ENCODE peak calls at places on chromosomes 7 and 10, in four cellular contexts. H, W, M and J are unnamed samples.

GRCh38 chr7:24825931-24826661 is 68.8 kb upstream of the GSDME start:
- DNase-seq in H (no peak), W (no peak), M (no peak), J (peak)

GRCh38 chr7:128422856-128423255 is 13.1 kb upstream of the IMPDH1 start:
- DNase-seq in H (no peak), W (no peak), M (peak), J (no peak)

GRCh38 chr7:122369756-122370155 is 65.2 kb upstream of the FEZF1 start:
- DNase-seq in H (no peak), W (no peak), M (no peak), J (no peak)

GRCh38 chr7:157010588-157011332 is at the start of gene MNX1:
- DNase-seq in H (peak), W (peak), M (no peak), J (peak)

GRCh38 chr10:84837877-84838276 is 509.5 kb downstream of the CCSER2 start:
- DNase-seq in H (no peak), W (no peak), M (peak), J (no peak)

GRCh38 chr10:124214610-124215009 is 121.2 kb upstream of the CHST15 start:
- DNase-seq in H (no peak), W (no peak), M (no peak), J (no peak)

GRCh38 chr7:31890198-31890597 is 180.0 kb downstream of the PDE1C start:
- DNase-seq in H (peak), W (no peak), M (no peak), J (no peak)

GRCh38 chr7:105268056-105268455 is 120.7 kb downstream of the SRPK2 start:
- DNase-seq in H (no peak), W (no peak), M (no peak), J (peak)

GRCh38 chr7:82629583-82629982 is 186.0 kb upstream of the CACNA2D1 start:
- DNase-seq in H (no peak), W (no peak), M (no peak), J (no peak)

GRCh38 chr7:87806150-87806549 is 70.0 kb downstream of the SLC25A40 start:
- DNase-seq in H (no peak), W (no peak), M (no peak), J (no peak)

GRCh38 chr7:102273749-102274712 is 12.6 kb upstream of the SH2B2 start:
- DNase-seq in H (no peak), W (no peak), M (no peak), J (no peak)

GRCh38 chr10:5434017-5434753 is 21.8 kb downstream of the NET1 start:
- DNase-seq in H (no peak), W (no peak), M (no peak), J (peak)

GRCh38 chr10:75655791-75656451 is 224.5 kb downstream of the LRMDA start:
- DNase-seq in H (no peak), W (no peak), M (no peak), J (no peak)

GRCh38 chr7:90574136-90574819 is 21.8 kb upstream of the CDK14 start:
- DNase-seq in H (no peak), W (no peak), M (peak), J (no peak)

GRCh38 chr7:99096124-99096887 is 47.6 kb downstream of the SMURF1 start:
- DNase-seq in H (no peak), W (no peak), M (no peak), J (no peak)

GRCh38 chr7:47785923-47786556 is 162.2 kb downstream of the PKD1L1 start:
- DNase-seq in H (no peak), W (no peak), M (no peak), J (no peak)

GRCh38 chr7:4706384-4707032 is 24.4 kb downstream of the FOXK1 start:
- DNase-seq in H (no peak), W (no peak), M (no peak), J (no peak)

GRCh38 chr10:97882142-97883091 is 32.8 kb downstream of the GOLGA7B start:
- DNase-seq in H (no peak), W (peak), M (no peak), J (no peak)

GRCh38 chr10:126277177-126277576 is 111.1 kb downstream of the ADAM12 start:
- DNase-seq in H (no peak), W (no peak), M (no peak), J (no peak)

GRCh38 chr7:127629268-127629854 is 11.4 kb upstream of the PAX4 start:
- DNase-seq in H (no peak), W (no peak), M (no peak), J (no peak)

GRCh38 chr7:135204271-135204872 is 7.0 kb downstream of the WDR91 start:
- DNase-seq in H (no peak), W (no peak), M (no peak), J (no peak)

GRCh38 chr7:38007096-38007495 is 86.7 kb downstream of the EPDR1 start:
- DNase-seq in H (no peak), W (no peak), M (no peak), J (no peak)

GRCh38 chr10:93085272-93085859 is 11.7 kb downstream of the CYP26A1 start:
- DNase-seq in H (no peak), W (no peak), M (no peak), J (no peak)

GRCh38 chr7:29297194-29297890 is 102.8 kb downstream of the CHN2 start:
- DNase-seq in H (no peak), W (no peak), M (no peak), J (peak)

GRCh38 chr10:12350167-12350872 is 973 bp downstream of the CAMK1D start:
- DNase-seq in H (peak), W (peak), M (no peak), J (peak)

GRCh38 chr10:22340362-22341189 is 4.7 kb upstream of the SPAG6 start:
- DNase-seq in H (peak), W (peak), M (peak), J (peak)

GRCh38 chr10:8389630-8390029 is 335.1 kb downstream of the GATA3 start:
- DNase-seq in H (no peak), W (no peak), M (no peak), J (no peak)
- TF ChIP-seq POLR2A in H (no peak), W (no peak), M (no peak), J (no peak)

DNA sequence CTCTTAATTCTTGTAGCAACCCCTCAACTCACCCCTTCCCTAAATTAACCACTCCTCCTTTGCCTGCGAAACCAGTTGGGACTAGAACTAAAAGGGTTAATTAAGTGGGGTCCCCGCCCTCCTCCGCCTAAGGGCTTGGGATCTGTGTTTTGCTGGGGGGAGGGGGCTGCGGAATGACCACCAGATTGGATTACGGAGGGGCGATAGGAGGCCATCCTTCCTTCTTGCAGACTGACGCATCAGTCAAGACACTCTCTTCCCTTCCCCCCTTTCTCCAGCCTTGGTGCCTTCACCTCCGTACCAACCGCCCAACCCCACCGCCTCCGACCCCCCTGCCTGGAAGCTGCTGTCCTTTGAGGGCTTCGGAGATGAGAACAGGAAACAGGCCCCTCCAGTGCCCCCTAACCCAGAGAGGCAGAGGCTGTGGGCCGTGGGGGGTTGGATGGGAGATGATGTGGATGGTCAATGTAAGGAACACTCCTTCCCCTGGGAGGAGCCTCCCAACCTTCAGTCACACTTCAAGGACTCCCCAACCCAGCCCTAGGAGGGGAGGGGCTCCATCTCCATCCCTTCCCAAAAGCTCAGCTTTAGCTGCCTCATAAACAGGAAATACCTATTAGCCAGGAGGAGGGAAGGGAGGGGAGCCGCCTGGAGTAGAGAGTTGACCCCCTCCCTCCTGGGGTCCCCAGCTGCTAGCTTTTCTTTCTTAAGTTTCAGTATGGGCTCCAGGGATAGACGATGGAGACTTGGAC is 995 bp upstream of the LDB1 start:
- DNase-seq in H (peak), W (peak), M (peak), J (peak)
- TF ChIP-seq POLR2A in H (no peak), W (no peak), M (no peak), J (no peak)

DNA sequence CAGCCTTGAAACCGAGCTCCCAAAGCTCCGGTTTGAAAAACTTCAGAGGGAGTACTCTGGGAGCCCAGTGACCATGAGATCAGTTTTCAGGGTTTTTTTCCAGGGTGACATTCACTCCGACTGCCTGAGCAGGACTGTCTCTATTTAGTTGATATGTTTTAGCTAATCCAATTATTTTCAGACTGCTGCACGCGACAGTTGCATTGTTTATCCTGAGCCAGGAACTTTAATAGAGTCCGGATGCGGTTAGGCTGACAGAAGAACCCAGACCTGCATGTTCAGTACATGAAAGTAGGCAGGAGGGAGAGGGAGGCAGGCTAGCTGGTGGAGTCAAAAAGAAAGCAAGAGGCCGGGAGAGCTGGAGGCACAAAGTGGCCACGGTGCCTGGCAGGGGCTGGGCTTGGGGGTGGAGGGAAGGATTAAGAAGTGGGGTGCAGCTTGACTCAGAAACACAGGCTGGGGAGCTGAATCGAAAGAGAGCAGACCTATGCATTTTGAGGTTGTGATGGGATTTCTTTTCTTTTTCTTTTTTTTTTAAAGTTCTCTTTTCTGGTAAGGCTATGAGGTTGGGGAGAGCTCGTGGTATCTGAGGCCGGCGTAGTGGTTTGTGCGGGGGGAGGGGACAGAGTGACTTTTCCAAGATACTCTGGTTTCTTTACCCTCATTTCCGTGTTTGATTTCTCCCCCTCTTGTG is 5.7 kb downstream of the GATA3 start:
- DNase-seq in H (no peak), W (no peak), M (no peak), J (no peak)
- TF ChIP-seq POLR2A in H (no peak), W (no peak), M (no peak), J (no peak)

DNA sequence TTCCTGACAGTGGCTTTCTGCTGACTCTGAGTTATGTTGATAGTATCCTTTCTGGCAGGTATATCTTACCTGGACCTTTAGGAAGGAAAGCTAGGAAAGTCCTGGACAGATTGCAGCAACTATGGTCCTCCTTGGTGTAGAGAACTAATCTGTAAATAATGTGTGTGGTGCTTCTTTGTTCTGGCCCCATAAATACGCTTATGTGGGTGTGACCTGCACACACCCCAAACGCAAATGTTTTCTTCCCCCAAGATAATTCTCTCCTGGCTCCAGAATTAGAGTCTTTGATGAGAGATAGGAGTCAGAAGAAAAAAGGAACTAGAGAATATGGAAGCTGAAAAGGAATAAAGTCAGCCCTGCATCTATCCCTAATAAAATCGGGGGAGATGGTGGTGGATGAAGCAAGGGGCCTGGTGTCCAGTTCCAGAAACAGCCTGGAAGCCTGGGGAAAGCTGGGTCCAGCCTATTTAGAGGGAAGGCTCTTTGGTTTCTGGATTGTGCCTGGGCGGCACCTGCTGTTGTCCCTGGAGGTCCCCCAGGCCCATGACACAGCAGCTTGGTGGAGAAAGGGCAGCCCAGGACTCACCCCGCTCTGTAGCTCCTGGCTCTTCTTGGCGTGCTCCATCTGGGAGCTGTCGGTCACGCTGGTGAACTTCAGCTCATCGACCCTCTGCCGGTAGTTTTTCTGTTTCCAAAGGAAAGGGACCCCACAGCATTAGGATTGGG is 38.2 kb downstream of the NRAP start:
- DNase-seq in H (no peak), W (no peak), M (no peak), J (no peak)
- TF ChIP-seq POLR2A in H (no peak), W (no peak), M (no peak), J (no peak)

DNA sequence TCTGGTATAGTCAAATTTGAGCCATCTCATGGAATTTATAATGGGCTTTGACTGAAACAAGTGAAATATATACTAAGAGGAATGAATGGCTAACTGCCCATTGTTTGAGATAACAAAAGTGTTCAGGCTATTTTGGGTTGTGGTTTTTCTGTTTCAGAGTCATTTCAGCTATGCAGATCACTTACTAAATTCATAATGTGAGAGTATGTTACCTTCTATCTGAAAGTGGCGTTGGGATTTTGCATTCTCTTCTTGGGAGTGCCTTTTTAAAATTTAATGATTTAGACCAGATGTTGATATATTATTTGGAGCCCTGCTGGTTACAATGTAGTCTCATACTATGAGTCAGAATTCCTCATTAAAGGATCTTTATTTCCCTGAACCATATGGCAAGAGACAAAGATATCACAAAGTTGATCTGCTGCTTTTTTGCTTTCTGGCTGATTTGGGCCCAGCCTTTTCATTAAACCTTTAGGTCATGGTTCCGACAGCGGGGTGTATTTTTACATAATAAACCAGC is 10.4 kb downstream of the VCL start:
- DNase-seq in H (no peak), W (no peak), M (no peak), J (no peak)
- TF ChIP-seq POLR2A in H (no peak), W (no peak), M (no peak), J (no peak)

DNA sequence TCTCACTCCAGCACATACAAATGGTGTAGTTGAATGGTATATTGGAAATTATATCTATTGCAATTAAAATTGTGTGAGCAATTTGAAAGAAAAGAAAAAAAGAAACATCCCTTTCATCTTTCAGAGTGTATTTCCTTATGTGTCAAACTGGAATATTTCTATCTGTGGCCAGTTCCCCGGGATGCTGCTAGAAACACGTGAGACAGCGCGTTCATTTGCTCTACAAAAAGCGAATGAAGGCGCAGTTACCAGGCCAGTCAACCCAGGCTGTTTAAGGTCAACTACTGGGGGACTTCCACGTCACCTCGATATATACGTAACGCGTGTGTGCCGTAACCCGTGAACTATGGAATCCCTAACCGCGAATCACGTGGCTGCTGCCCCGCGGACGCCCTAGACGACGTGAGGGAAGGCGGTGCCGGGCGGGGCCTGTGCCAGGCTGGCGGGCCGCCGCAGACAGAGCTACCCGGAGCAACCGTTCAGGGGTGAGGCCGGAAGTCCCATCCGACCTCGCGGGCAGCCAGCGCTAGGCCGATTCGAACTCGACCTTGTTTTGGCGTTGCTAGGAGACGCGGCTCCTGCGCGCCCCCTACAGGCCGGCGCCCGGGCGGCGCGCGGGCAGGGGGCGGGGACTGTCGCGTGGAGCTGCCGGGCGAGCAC is 1.1 kb upstream of the ARL4A start:
- DNase-seq in H (peak), W (peak), M (peak), J (peak)
- TF ChIP-seq POLR2A in H (no peak), W (no peak), M (no peak), J (no peak)